ENCODE peak calls at places on chromosomes 11 and 22, in four cellular contexts. S is CD8-positive, alpha-beta T cell; H is PC-9; J is CD8-positive, alpha-beta memory T cell. C is an unnamed sample. For H3K36me3, the result is how much of the 10 kb centered on the place peaks cover.

GRCh38 chr11:43547900-43548381 is 132.6 kb upstream of the HSD17B12 start:
- DNase-seq in H (no peak), S (no peak), J (no peak), C (peak)

GRCh38 chr11:78476066-78476465 is 58.4 kb upstream of the GAB2 start:
- DNase-seq in S (no peak), J (no peak), H (no peak), C (no peak)

GRCh38 chr11:131601586-131601985 is 231.2 kb downstream of the NTM start:
- DNase-seq in J (no peak), H (no peak), S (no peak), C (no peak)

GRCh38 chr11:43908191-43908590 is 27.6 kb downstream of the ALKBH3 start:
- DNase-seq in S (no peak), H (no peak), J (no peak), C (no peak)

GRCh38 chr22:21947040-21948014 is 5.3 kb downstream of the PPM1F start:
- DNase-seq in H (peak), J (no peak), S (no peak), C (peak)

GRCh38 chr11:114061053-114062049 is 1.8 kb downstream of the ZBTB16 start:
- DNase-seq in S (no peak), J (no peak), H (no peak), C (peak)

GRCh38 chr11:94111241-94111640 is 17.4 kb upstream of the PANX1 start:
- DNase-seq in J (no peak), S (no peak), H (no peak), C (no peak)

GRCh38 chr11:97079244-97079643 is 689.4 kb downstream of the JRKL start:
- DNase-seq in H (no peak), J (no peak), S (no peak), C (no peak)

GRCh38 chr11:123428221-123428631 is 1.8 kb upstream of the GRAMD1B start:
- DNase-seq in J (no peak), S (no peak), H (no peak), C (no peak)

GRCh38 chr11:76251576-76251975 is 45.3 kb upstream of the WNT11 start:
- DNase-seq in H (no peak), S (no peak), J (no peak), C (no peak)

GRCh38 chr11:23974046-23974445 is 522.8 kb upstream of the LUZP2 start:
- DNase-seq in J (no peak), H (no peak), S (no peak), C (peak)

GRCh38 chr22:27747396-27748256 is 53.9 kb downstream of the MN1 start:
- DNase-seq in H (no peak), J (no peak), S (no peak), C (no peak)

GRCh38 chr22:19904881-19905618 is 36.5 kb upstream of the COMT start:
- DNase-seq in S (no peak), H (no peak), J (no peak), C (no peak)

GRCh38 chr11:102530558-102530957 is at the start of gene MMP7:
- DNase-seq in S (no peak), H (peak), J (no peak), C (no peak)

GRCh38 chr11:43920598-43921419 is 21.6 kb upstream of the C11orf96 start:
- DNase-seq in H (peak), J (no peak), S (no peak), C (no peak)

GRCh38 chr11:108117746-108118371 is 3.5 kb upstream of the ACAT1 start:
- DNase-seq in J (no peak), H (no peak), S (no peak), C (peak)

GRCh38 chr22:48310740-48311139 is 1516.9 kb downstream of the BRD1 start:
- DNase-seq in S (no peak), J (no peak), H (no peak), C (no peak)

GRCh38 chr11:77121096-77121640 is 6.9 kb upstream of the MYO7A start:
- DNase-seq in J (no peak), S (no peak), H (no peak), C (no peak)

DNA sequence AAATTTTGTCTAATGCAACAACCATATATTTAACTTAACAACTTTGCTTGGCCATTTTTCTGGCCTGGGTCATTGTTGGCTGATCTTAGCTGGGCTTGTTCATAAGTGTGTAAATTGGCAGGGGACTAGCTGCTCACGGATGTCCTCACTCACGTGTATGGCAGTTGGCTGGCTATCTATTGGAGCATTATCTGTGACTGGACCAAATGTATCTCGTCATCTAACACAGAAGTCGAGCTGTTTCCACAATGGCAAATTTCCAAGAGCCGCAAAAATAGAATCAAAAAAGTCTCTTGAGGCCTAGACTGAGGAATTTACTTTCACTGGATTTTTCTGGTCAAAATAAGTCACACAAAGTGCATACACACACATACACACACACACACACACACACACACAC is 893.3 kb downstream of the FAM181B start:
- DNase-seq in S (no peak), J (no peak), H (no peak), C (no peak)
- H3K27ac ChIP-seq in S (no peak), J (no peak), H (no peak), C (no peak)

DNA sequence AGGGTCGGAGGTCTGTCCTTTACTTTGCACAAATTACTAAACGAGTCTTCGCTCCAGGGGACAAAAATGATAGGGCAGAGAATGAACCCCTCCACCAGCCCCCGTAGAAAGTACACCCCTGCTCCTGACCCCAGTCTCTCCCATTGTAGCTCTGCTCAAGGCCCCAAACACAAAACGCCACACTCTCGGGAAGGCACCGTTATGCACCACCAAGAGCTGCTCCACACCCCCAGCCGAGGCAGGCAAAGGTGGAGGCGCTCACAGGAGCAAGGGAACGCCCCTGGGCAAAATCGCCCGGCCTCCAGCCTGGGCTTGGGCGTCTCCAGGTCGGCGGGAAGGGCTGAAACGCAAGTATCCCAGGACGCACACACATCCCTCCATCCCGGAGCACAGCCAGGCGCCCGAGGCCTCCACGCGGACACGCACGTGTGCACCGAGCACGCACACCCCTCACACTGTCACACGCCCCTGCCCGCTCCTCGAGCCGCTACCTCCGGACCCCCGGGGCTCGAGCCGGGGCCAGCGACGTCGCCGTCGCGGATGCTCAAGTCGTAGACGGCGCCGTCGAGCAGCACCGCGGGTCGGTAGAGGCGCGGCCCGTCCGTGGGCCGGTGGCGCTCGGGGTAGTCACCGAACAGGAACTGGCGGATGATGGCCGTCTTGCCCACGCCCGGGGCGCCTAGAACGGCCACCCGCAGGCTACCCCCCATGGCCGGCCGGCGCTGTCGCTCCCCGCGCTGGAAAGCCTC is 786 bp downstream of the RASL10A start:
- DNase-seq in H (no peak), J (no peak), S (no peak), C (peak)
- H3K4me3 ChIP-seq in H (no peak), J (no peak), S (no peak), C (peak)

GRCh38 chr11:128313931-128314330 is 273.4 kb downstream of the ETS1 start:
- DNase-seq in J (no peak), H (no peak), S (no peak), C (no peak)
- H3K36me3 ChIP-seq in J (under half), H (under half), S (under half), C (under half)

DNA sequence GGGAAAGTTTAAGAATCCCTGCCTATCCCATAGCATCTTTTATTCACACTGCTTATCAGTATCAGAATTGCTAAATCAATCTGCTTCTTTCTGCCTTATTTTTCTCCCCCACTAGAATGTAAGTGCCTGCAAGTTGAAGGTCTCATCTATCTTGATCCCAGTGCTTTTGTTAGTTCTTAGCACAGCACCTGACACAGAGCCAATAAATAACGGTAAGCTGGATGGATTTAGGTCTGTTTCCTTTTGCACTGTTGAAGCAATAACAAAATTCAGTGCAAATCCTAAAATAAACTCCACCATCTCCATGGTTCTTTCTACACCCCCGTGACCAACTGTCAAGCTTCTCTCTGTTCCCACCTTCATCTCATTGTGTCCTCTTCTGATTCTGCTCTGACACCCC is 36.7 kb upstream of the CD44 start:
- DNase-seq in J (no peak), H (no peak), S (no peak), C (no peak)
- H3K27ac ChIP-seq in J (no peak), H (no peak), S (no peak), C (no peak)

DNA sequence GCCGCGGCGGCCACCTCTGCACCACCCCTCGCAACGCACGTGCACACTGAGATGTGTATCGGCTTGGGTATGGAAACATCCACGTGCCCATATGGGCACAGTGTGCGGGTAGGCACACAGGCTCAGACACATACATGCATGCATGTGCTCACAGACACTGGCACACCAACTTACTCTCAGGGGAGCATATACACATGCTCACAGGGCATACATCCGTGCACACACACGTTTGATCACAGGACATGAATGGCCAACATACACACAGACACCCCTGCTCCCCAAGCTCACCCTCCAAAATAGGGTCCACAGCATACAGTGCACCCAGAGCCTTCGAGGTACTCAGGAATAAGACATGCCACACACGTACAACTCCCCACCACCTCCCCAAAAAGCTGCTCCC is 52.9 kb downstream of the SLC22A12 start:
- DNase-seq in J (no peak), H (no peak), S (no peak), C (no peak)
- H3K4me3 ChIP-seq in J (no peak), H (no peak), S (no peak), C (peak)

GRCh38 chr11:3710485-3711259 is 39.5 kb upstream of the CHRNA10 start:
- DNase-seq in J (no peak), H (no peak), S (no peak), C (no peak)
- H3K36me3 ChIP-seq in J (under half), H (under half), S (under half), C (under half)

DNA sequence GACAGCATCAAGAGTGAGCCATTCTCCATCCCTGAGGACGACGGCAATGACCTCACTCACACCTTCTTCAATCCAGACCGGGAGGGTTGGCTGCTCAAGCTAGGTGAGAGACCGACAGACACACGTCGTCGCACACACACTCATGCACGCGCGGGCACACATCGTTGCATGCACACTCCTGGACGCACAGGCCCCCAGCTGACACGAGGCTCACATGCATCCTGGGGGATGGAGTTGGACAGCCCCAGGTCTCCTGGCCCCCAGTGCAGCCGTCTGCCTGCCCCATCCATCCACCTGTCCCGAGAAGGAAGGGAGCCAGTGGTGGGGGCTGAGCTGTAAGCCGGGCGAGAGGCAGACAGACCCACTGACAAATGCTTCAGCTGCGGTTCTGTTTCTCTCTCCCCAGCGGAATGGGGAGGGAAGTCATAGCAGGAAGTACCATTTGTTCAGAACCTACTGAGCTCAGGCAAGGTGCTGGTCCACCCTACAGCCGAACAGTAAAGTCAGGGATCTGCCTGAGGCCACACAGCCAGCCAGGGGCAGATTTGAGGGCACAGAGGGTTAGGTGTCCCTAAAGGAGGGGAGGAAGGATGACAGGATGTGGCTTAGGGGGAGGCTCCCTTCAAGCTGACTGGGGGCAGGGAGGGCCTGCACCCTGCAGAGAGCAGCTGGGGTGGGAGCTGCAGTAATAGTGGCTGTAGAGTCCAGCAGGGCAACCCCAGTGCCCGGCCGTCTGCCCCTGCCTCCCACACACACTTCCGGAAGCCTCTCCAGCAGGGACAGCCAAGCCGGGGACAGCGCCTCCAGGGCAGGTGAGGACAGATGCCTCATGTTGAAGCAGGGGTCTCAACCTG is 27.1 kb downstream of the CYTH4 start:
- DNase-seq in S (peak), H (no peak), J (peak), C (no peak)
- H3K27ac ChIP-seq in S (peak), H (no peak), J (peak), C (no peak)

DNA sequence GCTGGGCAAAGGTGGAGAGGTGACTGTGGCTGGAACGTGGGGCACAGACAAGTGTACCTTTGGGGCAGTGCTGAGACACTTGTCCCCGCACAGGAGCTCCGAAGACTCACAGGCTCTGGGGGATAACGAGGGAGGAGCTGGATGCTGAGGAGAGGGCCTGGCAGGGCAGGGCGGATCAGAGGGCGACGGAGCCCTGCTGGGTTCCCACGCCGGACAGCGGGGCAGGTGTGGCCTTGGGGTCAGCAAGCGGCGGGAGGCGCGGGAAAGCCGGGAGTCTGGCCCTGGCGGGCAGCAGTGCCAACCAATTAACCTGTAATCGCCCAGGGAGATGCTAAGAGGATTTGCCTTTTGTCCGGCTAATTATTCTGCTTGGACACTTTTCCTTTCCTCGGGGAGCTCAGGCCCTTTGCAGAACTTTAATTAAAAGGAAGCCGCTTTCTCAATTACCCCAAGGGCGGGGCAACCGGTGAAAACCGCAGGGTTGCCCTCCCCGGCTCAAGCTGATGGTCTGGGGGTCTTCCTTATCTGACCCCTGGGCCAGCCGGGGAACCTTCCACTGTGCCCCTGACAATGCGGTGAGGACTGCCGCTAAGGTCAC is 71.5 kb downstream of the WNT7B start:
- DNase-seq in S (no peak), H (no peak), J (no peak), C (peak)
- H3K4me3 ChIP-seq in S (no peak), H (no peak), J (no peak), C (no peak)

DNA sequence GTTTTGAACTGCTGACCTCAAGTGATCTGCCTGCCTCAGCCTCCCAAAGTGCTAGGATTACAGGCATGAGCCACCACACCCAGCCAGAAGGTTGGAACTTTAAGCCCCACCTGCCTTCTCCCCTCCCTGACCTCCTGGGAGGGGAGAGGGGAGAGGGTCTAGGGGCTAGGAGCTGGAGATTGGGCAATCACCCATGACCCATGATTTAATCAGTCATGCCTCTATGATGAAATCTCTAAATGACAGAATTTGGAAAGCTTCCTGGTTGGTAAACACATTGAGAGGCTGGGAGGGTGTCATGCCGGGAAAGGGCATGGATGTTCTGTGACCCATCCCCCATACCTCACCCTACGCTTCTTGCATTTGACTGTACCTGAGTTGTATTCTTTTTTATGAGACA is 17.1 kb upstream of the TFIP11 start:
- DNase-seq in S (no peak), J (no peak), H (no peak), C (no peak)
- H3K36me3 ChIP-seq in S (half or more), J (half or more), H (under half), C (under half)